ENCODE peak calls at places on chromosomes 1 and 21, in nine cellular contexts. A, V, T, Z, K, I, U, D and N are unnamed samples.

GRCh38 chr1:226977288-226977972 is 37.3 kb downstream of the COQ8A start:
- DNase-seq in K (no peak), A (no peak), V (no peak), T (no peak), Z (no peak), D (no peak), U (peak), I (no peak), N (no peak)

GRCh38 chr1:229843627-229844238 is 217.7 kb downstream of the URB2 start:
- DNase-seq in Z (no peak), T (no peak), I (peak), V (peak), D (no peak), U (no peak), A (peak), K (peak), N (no peak)

GRCh38 chr1:109239580-109240068 is 9.7 kb upstream of the CELSR2 start:
- DNase-seq in A (no peak), D (no peak), V (peak), Z (peak), I (peak), K (peak), U (peak), T (peak), N (peak)

GRCh38 chr1:19799233-19799876 is 361 bp downstream of the TMCO4 start:
- DNase-seq in Z (peak), K (peak), D (no peak), I (peak), A (peak), V (peak), T (peak), U (peak), N (peak)

GRCh38 chr1:79005945-79006344 is 585 bp downstream of the ADGRL4 start:
- DNase-seq in D (no peak), U (no peak), K (no peak), I (peak), A (no peak), V (peak), T (no peak), Z (no peak), N (peak)

GRCh38 chr1:110123224-110123623 is 11.0 kb downstream of the UBL4B start:
- DNase-seq in V (peak), I (peak), Z (no peak), T (no peak), U (no peak), K (no peak), A (no peak), D (no peak), N (peak)

GRCh38 chr1:222026280-222026679 is 284.4 kb upstream of the DUSP10 start:
- DNase-seq in V (no peak), U (no peak), A (no peak), T (no peak), I (no peak), Z (no peak), D (no peak), K (no peak), N (no peak)

GRCh38 chr1:34761776-34762307 is 2.3 kb downstream of the GJB4 start:
- DNase-seq in D (no peak), U (no peak), K (no peak), Z (no peak), I (no peak), T (no peak), V (no peak), A (no peak), N (no peak)

GRCh38 chr21:45974073-45975016 is 7.2 kb upstream of the COL6A1 start:
- DNase-seq in U (peak), D (peak), Z (peak), T (no peak), I (peak), V (peak), K (peak), A (peak), N (peak)

GRCh38 chr1:46081206-46081605 is 51.2 kb downstream of the PIK3R3 start:
- DNase-seq in K (no peak), I (no peak), T (no peak), Z (no peak), A (no peak), V (no peak), U (no peak), D (peak), N (no peak)